ENCODE peak calls at places on chromosomes 12 and 14, in seven cellular contexts. R is thyroid gland; M is right lobe of liver; S is GDM1; D is stimulated activated naive B cell treated with anti-CD40 and anti-IgM and Interleukin-4, amounts not matched to agents 10 μg/mL and 1 μg/mL and 100 μg/mL, for 72 hours; W is Karpas-422; C is H9. F is an unnamed sample.

GRCh38 chr14:23352506-23353432 is at the start of gene SLC22A17:
- DNase-seq in C (peak; percentile 90), R (peak; percentile 81), D (peak; percentile 18), M (peak; percentile 60), S (peak; percentile 38), W (no peak), F (peak; percentile 45)

GRCh38 chr14:99256483-99256874 is 15.5 kb downstream of the BCL11B start:
- DNase-seq in D (no peak), W (no peak), C (no peak), S (no peak), M (no peak), R (no peak), F (no peak)

GRCh38 chr14:38238881-38239280 is 17.0 kb downstream of the CLEC14A start:
- DNase-seq in D (no peak), S (no peak), W (no peak), R (no peak), C (no peak), M (no peak), F (no peak)

GRCh38 chr12:118052324-118053070 is 8.5 kb downstream of the WSB2 start:
- DNase-seq in M (peak; percentile 73), D (no peak), S (no peak), W (no peak), C (peak; percentile 35), R (peak; percentile 88), F (no peak)

GRCh38 chr12:46752396-46752795 is 73.4 kb downstream of the SLC38A4 start:
- DNase-seq in R (no peak), C (no peak), D (no peak), W (no peak), S (no peak), M (no peak), F (no peak)

GRCh38 chr12:30870491-30871265 is 55.9 kb upstream of the TSPAN11 start:
- DNase-seq in C (peak; percentile 17), D (no peak), M (no peak), W (no peak), S (no peak), R (no peak), F (no peak)

GRCh38 chr12:81167694-81168093 is 89.8 kb downstream of the ACSS3 start:
- DNase-seq in R (no peak), W (no peak), D (no peak), M (no peak), S (no peak), C (no peak), F (no peak)

GRCh38 chr14:65792208-65792905 is 379.8 kb downstream of the FUT8 start:
- DNase-seq in W (no peak), D (no peak), S (no peak), R (no peak), M (no peak), C (no peak), F (no peak)

GRCh38 chr12:52082988-52083637 is 3.6 kb downstream of the SMIM41 start:
- DNase-seq in R (peak; percentile 57), C (peak; percentile 71), D (peak; percentile 36), W (peak; percentile 84), M (peak; percentile 55), S (peak; percentile 47), F (no peak)

GRCh38 chr12:109131522-109132050 is 15.2 kb downstream of the ACACB start:
- DNase-seq in S (no peak), C (no peak), R (peak; percentile 78), W (no peak), M (peak; percentile 57), D (no peak), F (no peak)

GRCh38 chr14:103333754-103334643 is at the start of gene EIF5:
- DNase-seq in R (peak; percentile 99), W (peak; percentile 100), S (peak; percentile 99), M (peak; percentile 99), D (peak; percentile 99), C (peak; percentile 98), F (peak; percentile 95)

GRCh38 chr12:28951941-28952340 is 197.1 kb upstream of the FAR2 start:
- DNase-seq in W (no peak), R (no peak), S (no peak), D (no peak), M (no peak), C (no peak), F (no peak)

GRCh38 chr12:24042651-24043050 is 93.2 kb upstream of the SOX5 start:
- DNase-seq in W (no peak), D (no peak), R (no peak), S (no peak), M (no peak), C (no peak), F (no peak)

GRCh38 chr12:53071591-53072551 is 7.3 kb downstream of the SPRYD3 start:
- DNase-seq in W (no peak), D (no peak), C (peak; percentile 34), R (peak; percentile 80), M (no peak), S (no peak), F (no peak)

GRCh38 chr12:106847861-106848260 is 73.4 kb downstream of the RIC8B start:
- DNase-seq in M (no peak), D (no peak), S (no peak), C (no peak), W (no peak), R (no peak), F (no peak)

GRCh38 chr12:1531160-1531653 is 63.2 kb downstream of the FBXL14 start:
- DNase-seq in D (no peak), C (peak; percentile 40), W (no peak), M (no peak), R (peak; percentile 9), S (no peak), F (no peak)